ENCODE peak calls at places on chromosomes 3 and 15, in four cellular contexts. One of them, this sample, is unnamed. For H3K36me3, the result is how much of the 10 kb centered on the place peaks cover.

GRCh38 chr3:11238057-11238456 is 34.1 kb upstream of the ATG7 start:
- DNase-seq in tibial nerve: no peak
- DNase-seq in CD8-positive, alpha-beta memory T cell: no peak
- DNase-seq in aorta: no peak
- DNase-seq in this sample: no peak

GRCh38 chr15:87496795-87497194 is 759.7 kb downstream of the NTRK3 start:
- DNase-seq in tibial nerve: no peak
- DNase-seq in CD8-positive, alpha-beta memory T cell: no peak
- DNase-seq in aorta: no peak
- DNase-seq in this sample: no peak

GRCh38 chr15:36403351-36403750 is 176.1 kb upstream of the CDIN1 start:
- DNase-seq in tibial nerve: no peak
- DNase-seq in CD8-positive, alpha-beta memory T cell: no peak
- DNase-seq in aorta: no peak
- DNase-seq in this sample: no peak

GRCh38 chr15:41125950-41126642 is 10.0 kb upstream of the INO80 start:
- DNase-seq in tibial nerve: no peak
- DNase-seq in CD8-positive, alpha-beta memory T cell: no peak
- DNase-seq in aorta: no peak
- DNase-seq in this sample: no peak

GRCh38 chr3:65532164-65532563 is 506.6 kb downstream of the MAGI1 start:
- DNase-seq in tibial nerve: no peak
- DNase-seq in CD8-positive, alpha-beta memory T cell: no peak
- DNase-seq in aorta: no peak
- DNase-seq in this sample: no peak

GRCh38 chr3:143957447-143957846 is 14.2 kb upstream of the DIPK2A start:
- DNase-seq in tibial nerve: no peak
- DNase-seq in CD8-positive, alpha-beta memory T cell: no peak
- DNase-seq in aorta: no peak
- DNase-seq in this sample: no peak

GRCh38 chr3:188415196-188415595 is 261.2 kb downstream of the LPP start:
- DNase-seq in tibial nerve: no peak
- DNase-seq in CD8-positive, alpha-beta memory T cell: no peak
- DNase-seq in aorta: no peak
- DNase-seq in this sample: no peak

GRCh38 chr3:14248849-14249523 is 70.4 kb downstream of the LSM3 start:
- DNase-seq in tibial nerve: peak
- DNase-seq in CD8-positive, alpha-beta memory T cell: no peak
- DNase-seq in aorta: no peak
- DNase-seq in this sample: no peak

GRCh38 chr15:41429003-41429890 is 12.4 kb downstream of the RTF1 start:
- DNase-seq in tibial nerve: no peak
- DNase-seq in CD8-positive, alpha-beta memory T cell: no peak
- DNase-seq in aorta: no peak
- DNase-seq in this sample: no peak

GRCh38 chr15:37107071-37107753 is 6.9 kb upstream of the MEIS2 start:
- DNase-seq in tibial nerve: no peak
- DNase-seq in CD8-positive, alpha-beta memory T cell: no peak
- DNase-seq in aorta: no peak
- DNase-seq in this sample: no peak

GRCh38 chr3:170488802-170489201 is 70.1 kb downstream of the CLDN11 start:
- DNase-seq in tibial nerve: peak
- DNase-seq in CD8-positive, alpha-beta memory T cell: no peak
- DNase-seq in aorta: no peak
- DNase-seq in this sample: no peak

GRCh38 chr3:28376424-28376823 is 27.8 kb upstream of the AZI2 start:
- DNase-seq in tibial nerve: peak
- DNase-seq in CD8-positive, alpha-beta memory T cell: no peak
- DNase-seq in aorta: no peak
- DNase-seq in this sample: no peak

GRCh38 chr15:60790641-60791040 is 311.7 kb upstream of the ICE2 start:
- DNase-seq in tibial nerve: no peak
- DNase-seq in CD8-positive, alpha-beta memory T cell: no peak
- DNase-seq in aorta: no peak
- DNase-seq in this sample: peak

GRCh38 chr3:15409239-15409638 is 18.1 kb downstream of the METTL6 start:
- DNase-seq in tibial nerve: no peak
- DNase-seq in CD8-positive, alpha-beta memory T cell: no peak
- DNase-seq in aorta: no peak
- DNase-seq in this sample: no peak

GRCh38 chr3:58153371-58153770 is 57.4 kb downstream of the DNASE1L3 start:
- DNase-seq in tibial nerve: no peak
- DNase-seq in CD8-positive, alpha-beta memory T cell: no peak
- DNase-seq in aorta: no peak
- DNase-seq in this sample: no peak

GRCh38 chr3:88863196-88863595 is 244.2 kb upstream of the EPHA3 start:
- DNase-seq in tibial nerve: no peak
- DNase-seq in CD8-positive, alpha-beta memory T cell: no peak
- DNase-seq in aorta: no peak
- DNase-seq in this sample: no peak

GRCh38 chr15:45449878-45450277 is 71.5 kb upstream of the GATM start:
- DNase-seq in tibial nerve: no peak
- DNase-seq in CD8-positive, alpha-beta memory T cell: no peak
- DNase-seq in aorta: no peak
- DNase-seq in this sample: no peak

GRCh38 chr3:61637088-61638051 is 76.0 kb downstream of the PTPRG start:
- DNase-seq in tibial nerve: peak
- DNase-seq in CD8-positive, alpha-beta memory T cell: no peak
- DNase-seq in aorta: no peak
- DNase-seq in this sample: no peak

GRCh38 chr3:71695000-71695482 is 30.2 kb downstream of the EIF4E3 start:
- DNase-seq in tibial nerve: no peak
- DNase-seq in CD8-positive, alpha-beta memory T cell: no peak
- DNase-seq in aorta: no peak
- DNase-seq in this sample: no peak

GRCh38 chr3:106862067-106862466 is 515.2 kb upstream of the CCDC54 start:
- DNase-seq in tibial nerve: no peak
- DNase-seq in CD8-positive, alpha-beta memory T cell: no peak
- DNase-seq in aorta: no peak
- DNase-seq in this sample: no peak

GRCh38 chr3:125098929-125099328 is 43.1 kb upstream of the HEG1 start:
- DNase-seq in tibial nerve: no peak
- DNase-seq in CD8-positive, alpha-beta memory T cell: no peak
- DNase-seq in aorta: no peak
- DNase-seq in this sample: no peak

GRCh38 chr15:59492389-59493377 is 54.7 kb downstream of the FAM81A start:
- DNase-seq in tibial nerve: peak
- DNase-seq in CD8-positive, alpha-beta memory T cell: peak
- DNase-seq in aorta: peak
- DNase-seq in this sample: no peak

GRCh38 chr15:95922431-95922830 is 408.1 kb upstream of the NR2F2 start:
- DNase-seq in tibial nerve: no peak
- DNase-seq in CD8-positive, alpha-beta memory T cell: no peak
- DNase-seq in aorta: no peak
- DNase-seq in this sample: no peak

GRCh38 chr15:83193721-83194120 is 13.9 kb downstream of the HDGFL3 start:
- DNase-seq in tibial nerve: no peak
- DNase-seq in CD8-positive, alpha-beta memory T cell: no peak
- DNase-seq in aorta: no peak
- DNase-seq in this sample: no peak

GRCh38 chr3:37590328-37591079 is 271.2 kb upstream of the CTDSPL start:
- DNase-seq in tibial nerve: peak
- DNase-seq in CD8-positive, alpha-beta memory T cell: no peak
- DNase-seq in aorta: peak
- DNase-seq in this sample: no peak

GRCh38 chr3:127959873-127960272 is 44.8 kb downstream of the KBTBD12 start:
- DNase-seq in tibial nerve: no peak
- DNase-seq in CD8-positive, alpha-beta memory T cell: no peak
- DNase-seq in aorta: no peak
- DNase-seq in this sample: no peak

GRCh38 chr15:27359586-27359985 is 388.6 kb downstream of the GABRG3 start:
- DNase-seq in tibial nerve: no peak
- DNase-seq in CD8-positive, alpha-beta memory T cell: no peak
- DNase-seq in aorta: no peak
- DNase-seq in this sample: no peak

GRCh38 chr15:82680200-82681102 is 29.2 kb downstream of the AP3B2 start:
- DNase-seq in tibial nerve: no peak
- DNase-seq in CD8-positive, alpha-beta memory T cell: peak
- DNase-seq in aorta: no peak
- DNase-seq in this sample: no peak

DNA sequence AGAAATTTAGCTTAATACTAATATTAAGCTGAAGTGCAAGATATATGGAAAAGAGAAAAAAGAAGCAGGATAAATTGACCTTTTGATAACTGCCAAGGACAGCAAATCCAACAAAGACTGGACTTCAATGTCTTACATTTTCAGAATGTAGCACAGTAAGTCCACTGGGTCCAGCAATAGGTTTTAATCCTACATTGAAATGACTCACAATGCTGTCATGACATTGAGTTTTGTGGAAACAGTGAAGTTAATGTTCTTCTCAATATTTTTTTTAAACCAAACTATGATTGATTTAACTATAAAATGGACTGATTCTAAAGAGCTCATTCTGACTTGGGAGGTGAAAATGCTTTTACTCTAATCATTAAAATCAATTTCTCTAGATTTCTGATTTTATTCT is 166.6 kb upstream of the ZNF717 start:
- DNase-seq in tibial nerve: no peak
- DNase-seq in CD8-positive, alpha-beta memory T cell: no peak
- DNase-seq in aorta: no peak
- DNase-seq in this sample: no peak
- H3K36me3 ChIP-seq in tibial nerve: under half
- H3K36me3 ChIP-seq in CD8-positive, alpha-beta memory T cell: under half
- H3K36me3 ChIP-seq in aorta: under half
- H3K36me3 ChIP-seq in this sample: under half

DNA sequence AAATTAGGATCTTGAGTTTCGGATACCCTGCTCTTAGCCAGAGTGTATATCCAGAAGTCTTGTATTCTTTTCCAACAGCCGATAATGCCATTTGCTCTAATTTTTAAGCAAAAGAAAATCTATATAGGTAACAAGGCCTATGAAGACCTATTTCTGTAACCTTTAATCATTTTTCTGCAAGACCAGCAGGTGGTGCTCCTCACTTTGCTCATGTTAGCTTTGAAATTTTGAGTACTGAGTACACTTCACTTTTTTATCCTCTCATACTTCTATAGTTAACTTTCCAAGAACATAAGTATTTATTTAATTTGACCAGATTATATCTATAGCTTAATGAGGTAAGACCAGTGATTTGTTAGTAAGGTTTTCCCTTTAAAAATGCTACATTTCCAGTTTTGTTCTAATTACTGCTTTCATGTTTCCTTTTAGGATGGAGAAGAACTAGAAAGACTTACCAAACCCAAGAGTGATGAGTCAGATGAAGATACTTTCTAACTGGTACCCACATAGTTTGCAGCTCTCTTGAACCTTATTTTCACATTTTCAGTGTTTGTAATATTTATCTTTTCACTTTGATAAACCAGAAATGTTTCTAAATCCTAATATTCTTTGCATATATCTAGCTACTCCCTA is 20.5 kb downstream of the SLC35A5 start:
- DNase-seq in tibial nerve: no peak
- DNase-seq in CD8-positive, alpha-beta memory T cell: no peak
- DNase-seq in aorta: no peak
- DNase-seq in this sample: no peak
- H3K36me3 ChIP-seq in tibial nerve: under half
- H3K36me3 ChIP-seq in CD8-positive, alpha-beta memory T cell: under half
- H3K36me3 ChIP-seq in aorta: under half
- H3K36me3 ChIP-seq in this sample: under half

DNA sequence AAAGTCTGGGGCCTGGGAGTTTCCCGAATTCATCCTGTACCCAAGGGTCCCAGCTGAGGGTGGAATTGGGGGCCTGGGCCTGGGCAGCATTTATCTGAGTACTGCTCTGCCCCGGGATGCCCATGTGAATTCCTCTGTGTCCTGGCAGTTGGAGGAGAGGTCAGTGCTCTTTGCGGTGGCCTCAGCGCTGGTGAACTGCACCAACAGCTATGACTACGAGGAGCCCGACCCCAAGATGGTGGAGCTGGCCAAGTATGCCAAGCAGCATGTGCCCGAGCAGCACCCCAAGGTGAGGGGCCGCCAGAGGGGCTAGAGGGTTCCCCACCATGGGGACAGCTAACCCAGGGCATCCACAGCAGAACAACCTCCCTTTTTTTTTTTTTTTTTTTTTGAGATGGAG is 6.2 kb upstream of the RCCD1 start:
- DNase-seq in tibial nerve: no peak
- DNase-seq in CD8-positive, alpha-beta memory T cell: no peak
- DNase-seq in aorta: no peak
- DNase-seq in this sample: no peak
- H3K36me3 ChIP-seq in tibial nerve: under half
- H3K36me3 ChIP-seq in CD8-positive, alpha-beta memory T cell: under half
- H3K36me3 ChIP-seq in aorta: under half
- H3K36me3 ChIP-seq in this sample: under half

DNA sequence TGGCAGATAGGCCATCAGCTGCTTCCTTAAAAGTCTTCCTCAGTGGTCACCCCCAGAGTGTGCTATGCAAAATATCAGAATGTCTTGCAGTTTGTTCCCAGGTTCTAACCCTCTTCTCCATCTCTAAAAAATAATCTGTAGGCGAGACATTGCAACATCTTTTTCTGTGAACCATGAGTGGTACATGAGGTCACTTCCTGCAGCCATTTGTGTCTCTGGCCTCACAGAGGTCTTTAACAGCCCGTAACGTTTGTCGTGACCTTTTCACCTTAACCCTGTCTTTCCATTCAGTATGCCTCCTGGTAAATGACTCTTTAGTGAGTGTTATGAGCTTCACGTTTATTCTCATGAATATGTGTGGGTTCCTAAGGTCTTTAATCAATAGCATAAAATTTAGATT is 145.4 kb downstream of the KLHL25 start:
- DNase-seq in tibial nerve: no peak
- DNase-seq in CD8-positive, alpha-beta memory T cell: no peak
- DNase-seq in aorta: no peak
- DNase-seq in this sample: no peak
- H3K36me3 ChIP-seq in tibial nerve: under half
- H3K36me3 ChIP-seq in CD8-positive, alpha-beta memory T cell: under half
- H3K36me3 ChIP-seq in aorta: under half
- H3K36me3 ChIP-seq in this sample: under half

GRCh38 chr3:18987070-18987469 is 161.2 kb upstream of the KCNH8 start:
- DNase-seq in tibial nerve: no peak
- DNase-seq in CD8-positive, alpha-beta memory T cell: no peak
- DNase-seq in aorta: no peak
- DNase-seq in this sample: no peak
- H3K36me3 ChIP-seq in tibial nerve: under half
- H3K36me3 ChIP-seq in CD8-positive, alpha-beta memory T cell: under half
- H3K36me3 ChIP-seq in aorta: under half
- H3K36me3 ChIP-seq in this sample: under half

DNA sequence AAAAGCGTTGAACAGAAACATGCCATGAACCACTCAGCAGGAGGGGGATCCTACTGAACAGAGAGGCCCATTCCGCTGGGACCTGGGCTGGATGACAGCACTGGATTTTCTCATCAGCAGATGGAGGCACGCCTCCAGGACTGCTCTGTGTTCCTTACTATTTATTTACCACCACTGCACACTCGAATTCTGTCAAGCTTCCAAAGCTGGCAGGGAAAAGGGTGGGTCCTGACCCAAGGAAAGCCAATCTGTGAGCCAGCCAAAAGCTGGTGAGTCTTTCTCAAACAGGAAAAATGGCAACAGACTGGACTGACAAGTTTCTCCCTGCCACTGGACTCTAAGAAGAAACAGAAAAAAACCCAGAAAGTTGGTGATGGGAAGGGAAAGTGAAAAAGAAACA is 37.8 kb downstream of the CD47 start:
- DNase-seq in tibial nerve: no peak
- DNase-seq in CD8-positive, alpha-beta memory T cell: no peak
- DNase-seq in aorta: no peak
- DNase-seq in this sample: no peak
- H3K36me3 ChIP-seq in tibial nerve: under half
- H3K36me3 ChIP-seq in CD8-positive, alpha-beta memory T cell: under half
- H3K36me3 ChIP-seq in aorta: under half
- H3K36me3 ChIP-seq in this sample: under half